ENCODE peak calls at places on chromosome 14, in nine cellular contexts. One of them, this sample, is unnamed.

GRCh38 chr14:74290415-74290814 is 12.3 kb downstream of the ABCD4 start:
- DNase-seq in NCI-H1092 treated with DMSO at 0.1 percent for 48 hours: peak; percentile 2
- DNase-seq in Calu3: no peak
- DNase-seq in foreskin fibroblast: peak; percentile 41
- DNase-seq in substantia nigra: no peak
- DNase-seq in A172: no peak
- DNase-seq in activated CD4-positive, alpha-beta T cell treated with anti-CD3 and anti-CD28 coated beads for 48 hours: peak; percentile 12
- DNase-seq in body of pancreas: no peak
- DNase-seq in ureter: no peak
- DNase-seq in this sample: no peak

GRCh38 chr14:24418492-24418873 is 11.0 kb downstream of the CBLN3 start:
- DNase-seq in foreskin fibroblast: no peak
- DNase-seq in activated CD4-positive, alpha-beta T cell treated with anti-CD3 and anti-CD28 coated beads for 48 hours: no peak
- DNase-seq in NCI-H1092 treated with DMSO at 0.1 percent for 48 hours: no peak
- DNase-seq in ureter: no peak
- DNase-seq in Calu3: no peak
- DNase-seq in A172: no peak
- DNase-seq in body of pancreas: peak; percentile 95
- DNase-seq in substantia nigra: no peak
- DNase-seq in this sample: no peak

GRCh38 chr14:91647817-91648216 is 84.1 kb downstream of the CATSPERB start:
- DNase-seq in ureter: no peak
- DNase-seq in Calu3: no peak
- DNase-seq in foreskin fibroblast: no peak
- DNase-seq in body of pancreas: no peak
- DNase-seq in substantia nigra: no peak
- DNase-seq in activated CD4-positive, alpha-beta T cell treated with anti-CD3 and anti-CD28 coated beads for 48 hours: no peak
- DNase-seq in A172: no peak
- DNase-seq in NCI-H1092 treated with DMSO at 0.1 percent for 48 hours: no peak
- DNase-seq in this sample: no peak

GRCh38 chr14:26596722-26597030 is 1.2 kb downstream of the NOVA1 start:
- DNase-seq in Calu3: no peak
- DNase-seq in NCI-H1092 treated with DMSO at 0.1 percent for 48 hours: peak; percentile 58
- DNase-seq in substantia nigra: no peak
- DNase-seq in body of pancreas: no peak
- DNase-seq in activated CD4-positive, alpha-beta T cell treated with anti-CD3 and anti-CD28 coated beads for 48 hours: no peak
- DNase-seq in A172: no peak
- DNase-seq in ureter: no peak
- DNase-seq in foreskin fibroblast: peak; percentile 38
- DNase-seq in this sample: no peak

GRCh38 chr14:68820999-68821683 is 28.3 kb upstream of the ZFP36L1 start:
- DNase-seq in A172: no peak
- DNase-seq in foreskin fibroblast: no peak
- DNase-seq in NCI-H1092 treated with DMSO at 0.1 percent for 48 hours: no peak
- DNase-seq in substantia nigra: no peak
- DNase-seq in ureter: no peak
- DNase-seq in body of pancreas: no peak
- DNase-seq in Calu3: no peak
- DNase-seq in activated CD4-positive, alpha-beta T cell treated with anti-CD3 and anti-CD28 coated beads for 48 hours: peak; percentile 11
- DNase-seq in this sample: no peak

GRCh38 chr14:35730871-35731270 is 78.2 kb downstream of the RALGAPA1 start:
- DNase-seq in substantia nigra: no peak
- DNase-seq in foreskin fibroblast: no peak
- DNase-seq in activated CD4-positive, alpha-beta T cell treated with anti-CD3 and anti-CD28 coated beads for 48 hours: no peak
- DNase-seq in body of pancreas: no peak
- DNase-seq in A172: no peak
- DNase-seq in NCI-H1092 treated with DMSO at 0.1 percent for 48 hours: no peak
- DNase-seq in Calu3: no peak
- DNase-seq in ureter: no peak
- DNase-seq in this sample: no peak

GRCh38 chr14:104875811-104876210 is 10.7 kb downstream of the CEP170B start:
- DNase-seq in substantia nigra: no peak
- DNase-seq in Calu3: no peak
- DNase-seq in ureter: no peak
- DNase-seq in foreskin fibroblast: no peak
- DNase-seq in NCI-H1092 treated with DMSO at 0.1 percent for 48 hours: no peak
- DNase-seq in activated CD4-positive, alpha-beta T cell treated with anti-CD3 and anti-CD28 coated beads for 48 hours: no peak
- DNase-seq in A172: no peak
- DNase-seq in body of pancreas: no peak
- DNase-seq in this sample: no peak

GRCh38 chr14:26174395-26174794 is 423.4 kb downstream of the NOVA1 start:
- DNase-seq in substantia nigra: no peak
- DNase-seq in Calu3: no peak
- DNase-seq in activated CD4-positive, alpha-beta T cell treated with anti-CD3 and anti-CD28 coated beads for 48 hours: no peak
- DNase-seq in A172: no peak
- DNase-seq in ureter: no peak
- DNase-seq in foreskin fibroblast: no peak
- DNase-seq in NCI-H1092 treated with DMSO at 0.1 percent for 48 hours: no peak
- DNase-seq in body of pancreas: no peak
- DNase-seq in this sample: no peak

GRCh38 chr14:80300351-80300750 is 89.0 kb upstream of the DIO2 start:
- DNase-seq in A172: no peak
- DNase-seq in activated CD4-positive, alpha-beta T cell treated with anti-CD3 and anti-CD28 coated beads for 48 hours: no peak
- DNase-seq in NCI-H1092 treated with DMSO at 0.1 percent for 48 hours: no peak
- DNase-seq in Calu3: no peak
- DNase-seq in ureter: no peak
- DNase-seq in substantia nigra: no peak
- DNase-seq in body of pancreas: no peak
- DNase-seq in foreskin fibroblast: no peak
- DNase-seq in this sample: no peak

GRCh38 chr14:70032447-70032846 is 153.2 kb downstream of the SMOC1 start:
- DNase-seq in NCI-H1092 treated with DMSO at 0.1 percent for 48 hours: no peak
- DNase-seq in substantia nigra: no peak
- DNase-seq in foreskin fibroblast: no peak
- DNase-seq in ureter: no peak
- DNase-seq in body of pancreas: no peak
- DNase-seq in activated CD4-positive, alpha-beta T cell treated with anti-CD3 and anti-CD28 coated beads for 48 hours: no peak
- DNase-seq in A172: peak; percentile 49
- DNase-seq in Calu3: no peak
- DNase-seq in this sample: no peak

GRCh38 chr14:70718383-70719123 is 76.8 kb downstream of the TTC9 start:
- DNase-seq in body of pancreas: no peak
- DNase-seq in NCI-H1092 treated with DMSO at 0.1 percent for 48 hours: no peak
- DNase-seq in A172: no peak
- DNase-seq in ureter: no peak
- DNase-seq in Calu3: peak; percentile 18
- DNase-seq in foreskin fibroblast: no peak
- DNase-seq in activated CD4-positive, alpha-beta T cell treated with anti-CD3 and anti-CD28 coated beads for 48 hours: no peak
- DNase-seq in substantia nigra: no peak
- DNase-seq in this sample: no peak

GRCh38 chr14:99313234-99313633 is 41.2 kb upstream of the BCL11B start:
- DNase-seq in foreskin fibroblast: no peak
- DNase-seq in substantia nigra: no peak
- DNase-seq in NCI-H1092 treated with DMSO at 0.1 percent for 48 hours: no peak
- DNase-seq in ureter: no peak
- DNase-seq in A172: no peak
- DNase-seq in activated CD4-positive, alpha-beta T cell treated with anti-CD3 and anti-CD28 coated beads for 48 hours: no peak
- DNase-seq in body of pancreas: no peak
- DNase-seq in Calu3: no peak
- DNase-seq in this sample: no peak

GRCh38 chr14:105529506-105530445 is 3.4 kb downstream of the TMEM121 start:
- DNase-seq in Calu3: no peak
- DNase-seq in substantia nigra: no peak
- DNase-seq in NCI-H1092 treated with DMSO at 0.1 percent for 48 hours: no peak
- DNase-seq in A172: no peak
- DNase-seq in foreskin fibroblast: no peak
- DNase-seq in body of pancreas: no peak
- DNase-seq in activated CD4-positive, alpha-beta T cell treated with anti-CD3 and anti-CD28 coated beads for 48 hours: peak; percentile 63
- DNase-seq in ureter: no peak
- DNase-seq in this sample: no peak

GRCh38 chr14:95346820-95347219 is 27.1 kb upstream of the CLMN start:
- DNase-seq in A172: peak; percentile 0
- DNase-seq in substantia nigra: no peak
- DNase-seq in ureter: no peak
- DNase-seq in NCI-H1092 treated with DMSO at 0.1 percent for 48 hours: no peak
- DNase-seq in foreskin fibroblast: no peak
- DNase-seq in Calu3: no peak
- DNase-seq in body of pancreas: no peak
- DNase-seq in activated CD4-positive, alpha-beta T cell treated with anti-CD3 and anti-CD28 coated beads for 48 hours: no peak
- DNase-seq in this sample: no peak

GRCh38 chr14:105926415-105927093 is 400.2 kb downstream of the TMEM121 start:
- DNase-seq in Calu3: no peak
- DNase-seq in foreskin fibroblast: no peak
- DNase-seq in body of pancreas: no peak
- DNase-seq in NCI-H1092 treated with DMSO at 0.1 percent for 48 hours: no peak
- DNase-seq in activated CD4-positive, alpha-beta T cell treated with anti-CD3 and anti-CD28 coated beads for 48 hours: no peak
- DNase-seq in ureter: no peak
- DNase-seq in substantia nigra: no peak
- DNase-seq in A172: no peak
- DNase-seq in this sample: no peak

GRCh38 chr14:85764809-85765208 is 234.9 kb downstream of the FLRT2 start:
- DNase-seq in ureter: no peak
- DNase-seq in substantia nigra: no peak
- DNase-seq in Calu3: no peak
- DNase-seq in A172: no peak
- DNase-seq in NCI-H1092 treated with DMSO at 0.1 percent for 48 hours: no peak
- DNase-seq in body of pancreas: peak; percentile 4
- DNase-seq in activated CD4-positive, alpha-beta T cell treated with anti-CD3 and anti-CD28 coated beads for 48 hours: no peak
- DNase-seq in foreskin fibroblast: no peak
- DNase-seq in this sample: peak; percentile 91

GRCh38 chr14:71475916-71476315 is 456.3 kb upstream of the RGS6 start:
- DNase-seq in NCI-H1092 treated with DMSO at 0.1 percent for 48 hours: no peak
- DNase-seq in Calu3: no peak
- DNase-seq in foreskin fibroblast: no peak
- DNase-seq in A172: no peak
- DNase-seq in activated CD4-positive, alpha-beta T cell treated with anti-CD3 and anti-CD28 coated beads for 48 hours: no peak
- DNase-seq in substantia nigra: no peak
- DNase-seq in body of pancreas: no peak
- DNase-seq in ureter: no peak
- DNase-seq in this sample: no peak

GRCh38 chr14:94575730-94576585 is 5.3 kb upstream of the SERPINA5 start:
- DNase-seq in ureter: no peak
- DNase-seq in body of pancreas: peak; percentile 73
- DNase-seq in Calu3: no peak
- DNase-seq in NCI-H1092 treated with DMSO at 0.1 percent for 48 hours: no peak
- DNase-seq in foreskin fibroblast: no peak
- DNase-seq in substantia nigra: no peak
- DNase-seq in A172: peak; percentile 53
- DNase-seq in activated CD4-positive, alpha-beta T cell treated with anti-CD3 and anti-CD28 coated beads for 48 hours: no peak
- DNase-seq in this sample: no peak

GRCh38 chr14:91067186-91067585 is 6.7 kb upstream of the RPS6KA5 start:
- DNase-seq in substantia nigra: no peak
- DNase-seq in activated CD4-positive, alpha-beta T cell treated with anti-CD3 and anti-CD28 coated beads for 48 hours: peak; percentile 43
- DNase-seq in Calu3: no peak
- DNase-seq in foreskin fibroblast: no peak
- DNase-seq in NCI-H1092 treated with DMSO at 0.1 percent for 48 hours: no peak
- DNase-seq in body of pancreas: no peak
- DNase-seq in ureter: no peak
- DNase-seq in A172: no peak
- DNase-seq in this sample: no peak

GRCh38 chr14:22657861-22658260 is 13.7 kb upstream of the OR6J1 start:
- DNase-seq in NCI-H1092 treated with DMSO at 0.1 percent for 48 hours: peak; percentile 7
- DNase-seq in body of pancreas: no peak
- DNase-seq in Calu3: no peak
- DNase-seq in substantia nigra: no peak
- DNase-seq in ureter: no peak
- DNase-seq in A172: no peak
- DNase-seq in activated CD4-positive, alpha-beta T cell treated with anti-CD3 and anti-CD28 coated beads for 48 hours: no peak
- DNase-seq in foreskin fibroblast: peak; percentile 70
- DNase-seq in this sample: no peak